ENCODE peak calls at places on chromosomes 16 and 17, in eight cellular contexts. X is tibial nerve, Z is HepG2, J is lower leg skin, G is Peyer's patch, C is sigmoid colon, U is GM12878, B is endothelial cell of umbilical vein. F is an unnamed sample.

GRCh38 chr17:81572499-81573030 is 20.4 kb upstream of the FAAP100 start:
- DNase-seq in B (no peak), X (no peak), Z (no peak), C (no peak), U (no peak), J (no peak), G (no peak), F (no peak)

GRCh38 chr16:84699147-84699711 is 571 bp upstream of the USP10 start:
- DNase-seq in G (no peak), X (no peak), J (no peak), B (peak), U (no peak), Z (no peak), C (peak), F (no peak)

GRCh38 chr17:71484546-71484945 is 636.3 kb upstream of the SOX9 start:
- DNase-seq in C (no peak), J (no peak), B (no peak), G (no peak), Z (no peak), X (no peak), U (no peak), F (no peak)

GRCh38 chr16:67169642-67170167 is 633 bp upstream of the NOL3 start:
- DNase-seq in G (no peak), Z (peak), U (no peak), X (peak), B (peak), C (no peak), J (no peak), F (peak)

GRCh38 chr17:77330602-77331081 is 189.9 kb downstream of the SEC14L1 start:
- DNase-seq in G (no peak), B (no peak), U (no peak), X (no peak), J (peak), C (peak), Z (no peak), F (no peak)

GRCh38 chr17:80892019-80892855 is 99.4 kb upstream of the CHMP6 start:
- DNase-seq in X (peak), C (peak), B (peak), U (peak), G (no peak), J (no peak), Z (no peak), F (peak)

GRCh38 chr16:61587526-61587925 is 448.7 kb downstream of the CDH8 start:
- DNase-seq in C (no peak), X (no peak), J (no peak), G (no peak), U (no peak), B (no peak), Z (no peak), F (no peak)

GRCh38 chr17:78724544-78724943 is 57.5 kb downstream of the CYTH1 start:
- DNase-seq in C (no peak), X (no peak), J (peak), G (no peak), U (no peak), Z (no peak), B (no peak), F (peak)

GRCh38 chr16:12994402-12994801 is 93.0 kb downstream of the SHISA9 start:
- DNase-seq in G (no peak), Z (no peak), X (no peak), U (no peak), J (no peak), B (no peak), C (no peak), F (no peak)

GRCh38 chr17:18363021-18363941 is at the start of gene SHMT1:
- DNase-seq in U (peak), X (peak), G (peak), B (peak), C (peak), J (peak), Z (peak), F (peak)

GRCh38 chr17:3990391-3991127 is 26.3 kb upstream of the ATP2A3 start:
- DNase-seq in G (no peak), U (no peak), C (no peak), X (no peak), J (no peak), B (no peak), Z (no peak), F (no peak)

GRCh38 chr17:40884708-40885512 is at the start of gene KRT20:
- DNase-seq in U (no peak), B (no peak), G (peak), Z (no peak), X (no peak), C (no peak), J (no peak), F (no peak)

GRCh38 chr17:17376362-17376761 is 73.2 kb downstream of the NT5M start:
- DNase-seq in B (no peak), X (no peak), C (no peak), Z (peak), J (no peak), U (no peak), G (no peak), F (no peak)

GRCh38 chr17:51653902-51654301 is 393.6 kb downstream of the UTP18 start:
- DNase-seq in B (no peak), U (no peak), J (no peak), Z (no peak), C (no peak), G (no peak), X (no peak), F (no peak)

GRCh38 chr17:81396722-81397313 is 1.6 kb downstream of the BAHCC1 start:
- DNase-seq in B (peak), C (no peak), Z (no peak), X (no peak), G (peak), U (no peak), J (no peak), F (peak)

GRCh38 chr16:55411231-55411630 is 67.8 kb upstream of the MMP2 start:
- DNase-seq in C (no peak), B (no peak), U (no peak), G (no peak), X (no peak), Z (no peak), J (no peak), F (no peak)

GRCh38 chr16:49575352-49576172 is 202.0 kb downstream of the C16orf78 start:
- DNase-seq in X (peak), U (peak), J (no peak), B (no peak), Z (no peak), G (no peak), C (no peak), F (peak)

GRCh38 chr17:3665834-3666233 is 2.5 kb downstream of the TAX1BP3 start:
- DNase-seq in G (no peak), Z (no peak), B (no peak), X (no peak), U (no peak), C (no peak), J (no peak), F (peak)

GRCh38 chr17:18037482-18037881 is 1.5 kb downstream of the ATPAF2 start:
- DNase-seq in X (no peak), Z (no peak), U (no peak), B (no peak), J (no peak), C (no peak), G (no peak), F (no peak)

GRCh38 chr16:30065943-30066881 is 652 bp downstream of the ALDOA start:
- DNase-seq in C (no peak), U (no peak), J (no peak), G (peak), X (no peak), B (no peak), Z (no peak), F (no peak)

GRCh38 chr17:73548620-73549311 is 95.5 kb downstream of the SDK2 start:
- DNase-seq in C (no peak), X (no peak), U (no peak), G (no peak), J (no peak), B (no peak), Z (no peak), F (no peak)

GRCh38 chr16:83813818-83814653 is 6.3 kb downstream of the HSBP1 start:
- DNase-seq in B (peak), X (peak), J (peak), C (no peak), U (no peak), Z (peak), G (no peak), F (no peak)

GRCh38 chr17:41539979-41540701 is 12.0 kb upstream of the KRT19 start:
- DNase-seq in J (no peak), X (no peak), G (no peak), U (no peak), B (no peak), Z (peak), C (no peak), F (no peak)

GRCh38 chr16:28324235-28324886 is 32.0 kb downstream of the SBK1 start:
- DNase-seq in B (no peak), J (no peak), X (no peak), G (no peak), U (no peak), C (peak), Z (peak), F (no peak)

GRCh38 chr16:65295527-65295926 is 173.7 kb upstream of the CDH11 start:
- DNase-seq in B (no peak), C (no peak), Z (no peak), U (no peak), G (no peak), X (no peak), J (no peak), F (no peak)

GRCh38 chr16:69567031-69567680 is 1.4 kb downstream of the NFAT5 start:
- DNase-seq in B (peak), C (no peak), Z (peak), G (no peak), J (no peak), U (no peak), X (no peak), F (no peak)

GRCh38 chr16:69563605-69564580 is 1.9 kb upstream of the NFAT5 start:
- DNase-seq in Z (peak), X (no peak), C (no peak), U (peak), G (no peak), B (peak), J (no peak), F (no peak)

GRCh38 chr16:69564845-69565610 is 738 bp upstream of the NFAT5 start:
- DNase-seq in Z (no peak), U (no peak), B (peak), C (no peak), G (no peak), J (no peak), X (no peak), F (no peak)

GRCh38 chr16:69565611-69566436 is at the start of gene NFAT5:
- DNase-seq in J (peak), G (peak), U (no peak), C (peak), Z (peak), B (peak), X (peak), F (peak)

DNA sequence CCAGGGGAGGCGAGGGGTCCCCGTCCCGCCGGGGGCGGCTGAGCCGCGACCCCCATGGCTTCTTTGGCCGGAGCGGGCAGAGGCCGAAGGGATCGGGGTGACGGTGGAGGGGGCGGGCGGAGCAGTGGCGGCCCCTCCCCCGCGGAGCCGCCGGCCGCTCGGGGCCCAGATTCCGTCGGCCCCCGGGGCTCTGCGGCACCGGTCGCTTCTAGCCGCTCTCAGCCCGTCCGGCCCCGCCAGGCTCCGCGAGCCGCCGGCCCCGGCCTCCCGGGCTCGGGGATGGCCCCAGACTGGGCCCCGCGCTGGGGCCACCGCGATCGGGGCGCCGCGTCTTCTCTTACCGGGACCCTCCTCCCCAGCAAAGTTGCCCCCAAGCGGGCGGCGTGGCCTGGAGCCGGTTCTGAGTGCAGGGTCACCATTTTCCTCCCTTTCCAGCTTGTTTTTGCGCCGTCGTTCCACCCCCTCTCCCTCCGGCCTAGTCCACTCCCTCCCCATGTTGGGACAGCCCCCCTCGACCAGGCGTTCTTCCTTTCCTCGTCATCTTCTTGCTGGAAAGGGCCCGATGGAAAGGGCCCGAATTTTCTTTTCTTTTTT is 768 bp downstream of the NFAT5 start:
- DNase-seq in X (peak), B (peak), J (peak), G (peak), C (peak), U (no peak), Z (peak), F (peak)
- TF ChIP-seq POLR2A in X (no peak), B (no peak), J (no peak), G (no peak), C (no peak), U (no peak), Z (no peak), F (no peak)

GRCh38 chr17:43416998-43417891 is 18.5 kb downstream of the ARL4D start:
- DNase-seq in X (no peak), J (peak), G (peak), Z (no peak), B (no peak), C (peak), U (no peak), F (peak)
- H3K4me3 ChIP-seq in X (no peak), J (no peak), G (no peak), Z (no peak), B (no peak), C (peak), U (no peak), F (no peak)

GRCh38 chr16:89565506-89566372 is 5.3 kb downstream of the RPL13 start:
- DNase-seq in J (peak), Z (peak), U (no peak), X (no peak), G (peak), B (peak), C (no peak), F (peak)
- TF ChIP-seq POLR2A in J (no peak), Z (peak), U (peak), X (no peak), G (no peak), B (peak), C (no peak), F (no peak)

GRCh38 chr16:659618-660017 is 8.3 kb upstream of the RHOT2 start:
- DNase-seq in J (no peak), C (no peak), B (no peak), Z (no peak), U (no peak), X (no peak), G (no peak), F (no peak)

GRCh38 chr16:661184-661821 is 6.6 kb upstream of the RHOT2 start:
- DNase-seq in U (no peak), C (no peak), X (no peak), J (no peak), G (no peak), Z (no peak), B (no peak), F (no peak)

GRCh38 chr16:662095-662494 is 5.8 kb upstream of the RHOT2 start:
- DNase-seq in Z (no peak), U (no peak), X (no peak), J (no peak), C (no peak), B (no peak), G (no peak), F (no peak)

GRCh38 chr16:660132-660458 is 7.8 kb upstream of the RHOT2 start:
- DNase-seq in J (no peak), U (no peak), X (no peak), Z (no peak), G (no peak), B (no peak), C (no peak), F (no peak)

DNA sequence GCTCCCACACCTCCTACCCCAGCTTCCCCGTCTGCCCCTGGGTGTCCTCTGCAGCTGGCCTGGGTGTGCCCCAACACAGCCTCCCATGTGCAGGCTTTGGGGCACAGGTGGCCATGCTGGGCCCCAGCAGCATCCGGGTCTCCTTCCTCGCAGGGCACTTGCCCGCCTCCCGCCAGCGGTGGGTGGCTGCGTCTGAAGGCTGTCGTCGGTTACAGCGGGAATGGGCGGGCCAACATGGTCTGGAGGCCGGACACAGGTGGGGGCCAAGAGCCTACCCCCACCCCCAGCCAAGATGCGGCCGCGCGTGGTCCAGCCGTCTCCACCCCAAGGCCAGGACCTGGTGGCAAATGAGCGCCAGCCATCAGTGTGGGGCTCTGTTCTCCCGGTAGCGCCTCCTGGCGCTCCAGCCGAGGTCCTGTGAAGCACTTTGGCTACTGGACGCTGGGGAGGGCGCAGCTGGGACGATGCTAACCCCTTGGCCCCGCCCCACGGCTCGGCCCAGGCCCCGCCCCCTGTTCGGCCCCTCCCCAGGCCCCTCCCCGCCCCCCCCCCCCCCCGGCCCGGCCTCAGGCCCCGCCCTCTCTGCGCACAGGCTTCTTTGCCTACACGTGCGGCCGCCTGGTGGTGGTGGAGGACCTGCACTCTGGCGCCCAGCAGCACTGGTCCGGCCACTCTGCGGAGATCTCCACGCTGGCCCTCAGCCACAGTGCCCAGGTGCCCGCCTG is 7.3 kb upstream of the RHOT2 start:
- DNase-seq in G (peak), B (peak), X (peak), C (peak), J (peak), Z (no peak), U (peak), F (peak)
- H3K4me3 ChIP-seq in G (peak), B (no peak), X (peak), C (peak), J (no peak), Z (no peak), U (no peak), F (peak)

GRCh38 chr16:75287708-75288107 is 36.3 kb upstream of the BCAR1 start:
- DNase-seq in U (no peak), X (no peak), G (no peak), Z (no peak), C (no peak), J (no peak), B (no peak), F (no peak)
- TF ChIP-seq POLR2A in U (no peak), X (no peak), G (no peak), Z (no peak), C (no peak), J (no peak), B (no peak), F (no peak)

GRCh38 chr16:31535737-31536136 is 8.0 kb downstream of the AHSP start:
- DNase-seq in U (no peak), G (no peak), X (no peak), J (no peak), B (peak), C (no peak), Z (no peak), F (no peak)
- H3K4me3 ChIP-seq in U (no peak), G (no peak), X (no peak), J (no peak), B (no peak), C (no peak), Z (no peak), F (no peak)

DNA sequence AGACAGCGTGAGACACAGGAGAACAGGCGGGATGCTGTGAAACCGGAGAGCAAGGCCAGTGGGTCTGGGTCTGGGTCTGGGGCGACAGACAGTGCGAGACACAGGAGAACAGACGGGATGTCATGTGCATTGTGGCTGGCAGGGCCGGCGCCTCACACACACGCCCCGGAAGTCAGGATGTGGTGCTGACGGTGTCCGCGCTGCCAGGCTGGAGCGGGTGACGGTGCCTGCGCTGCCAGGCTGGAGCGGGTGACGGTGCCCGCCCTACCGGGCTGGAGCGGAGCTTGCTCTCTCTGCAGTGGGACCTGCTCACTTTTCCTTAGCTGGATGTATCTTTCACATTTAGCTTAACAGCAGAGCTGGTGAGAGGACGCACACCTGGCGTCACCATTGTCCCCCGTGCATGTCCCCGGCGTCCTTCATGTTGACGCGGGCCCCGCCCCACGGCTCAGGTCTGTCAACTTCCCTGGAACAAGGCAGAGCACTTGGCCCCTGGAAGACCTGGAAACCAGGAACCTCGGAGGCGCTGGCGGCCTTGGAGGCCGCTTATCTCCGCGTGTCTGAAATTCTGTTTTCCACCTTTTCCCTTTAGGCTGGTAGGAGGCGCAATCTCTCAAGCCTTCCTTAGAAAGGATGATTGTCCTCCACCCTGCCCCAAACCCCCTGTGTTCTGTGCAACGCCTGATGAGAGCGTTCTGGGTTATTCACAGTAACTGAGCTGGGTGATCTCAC is 43.1 kb upstream of the ZNF750 start:
- DNase-seq in G (no peak), X (no peak), U (no peak), Z (no peak), B (no peak), J (peak), C (no peak), F (no peak)
- TF ChIP-seq POLR2A in G (no peak), X (no peak), U (peak), Z (no peak), B (no peak), J (no peak), C (no peak), F (no peak)

GRCh38 chr16:72621651-72622050 is 426.3 kb downstream of the ZFHX3 start:
- DNase-seq in X (no peak), Z (no peak), J (no peak), B (no peak), U (no peak), G (no peak), C (no peak), F (no peak)

GRCh38 chr16:72620853-72621252 is 427.1 kb downstream of the ZFHX3 start:
- DNase-seq in C (no peak), B (no peak), Z (no peak), J (no peak), X (no peak), U (no peak), G (no peak), F (no peak)

GRCh38 chr16:72626623-72627022 is 421.3 kb downstream of the ZFHX3 start:
- DNase-seq in X (no peak), U (no peak), B (no peak), J (no peak), Z (no peak), G (no peak), C (no peak), F (no peak)
- H3K4me3 ChIP-seq in X (no peak), U (no peak), B (no peak), J (no peak), Z (peak), G (no peak), C (no peak), F (no peak)